ENCODE peak calls at places on chromosome 4, in four cellular contexts. W is NB4, O is right lobe of liver, V is heart left ventricle. B is an unnamed sample.
A peak's percentile ranks its signal among the peaks of the same experiment; 100 is the strongest.

GRCh38 chr4:63349674-63350025 is 1059.6 kb downstream of the TECRL start:
- DNase-seq in V (no peak), W (no peak), O (peak; percentile 47), B (no peak)

GRCh38 chr4:70571772-70572171 is 20.3 kb upstream of the AMBN start:
- DNase-seq in V (no peak), O (no peak), W (no peak), B (no peak)

GRCh38 chr4:7660640-7661039 is 225.9 kb upstream of the PSAPL1 start:
- DNase-seq in V (peak; percentile 19), O (no peak), W (no peak), B (no peak)

GRCh38 chr4:170138580-170139194 is 48.9 kb upstream of the AADAT start:
- DNase-seq in O (peak; percentile 62), V (peak; percentile 66), W (peak; percentile 72), B (peak; percentile 52)

GRCh38 chr4:21697583-21697982 is 251.0 kb downstream of the KCNIP4 start:
- DNase-seq in O (peak; percentile 34), V (no peak), W (no peak), B (no peak)

GRCh38 chr4:67651536-67651935 is 49.4 kb downstream of the UBA6 start:
- DNase-seq in V (no peak), O (no peak), W (no peak), B (no peak)

GRCh38 chr4:139704915-139705485 is 39.4 kb downstream of the MGST2 start:
- DNase-seq in O (no peak), V (no peak), W (peak; percentile 32), B (no peak)

GRCh38 chr4:142353149-142353738 is 492.9 kb downstream of the INPP4B start:
- DNase-seq in O (no peak), V (no peak), W (peak; percentile 42), B (peak; percentile 39)

GRCh38 chr4:158750379-158750778 is 18.4 kb upstream of the FNIP2 start:
- DNase-seq in W (no peak), O (no peak), V (no peak), B (no peak)

GRCh38 chr4:15936495-15936894 is 2.0 kb downstream of the FGFBP1 start:
- DNase-seq in V (no peak), O (no peak), W (no peak), B (no peak)

GRCh38 chr4:65195666-65196065 is 474.6 kb downstream of the EPHA5 start:
- DNase-seq in V (no peak), O (no peak), W (no peak), B (no peak)

GRCh38 chr4:141121101-141121500 is 12.2 kb downstream of the RNF150 start:
- DNase-seq in V (no peak), O (no peak), W (no peak), B (no peak)

GRCh38 chr4:178028481-178028880 is 586.2 kb upstream of the AGA start:
- DNase-seq in V (no peak), W (no peak), O (no peak), B (no peak)

GRCh38 chr4:73648478-73648877 is 28.2 kb upstream of the RASSF6 start:
- DNase-seq in V (no peak), O (no peak), W (no peak), B (no peak)

GRCh38 chr4:132063829-132064228 is 1085.3 kb upstream of the PCDH10 start:
- DNase-seq in V (no peak), O (no peak), W (no peak), B (no peak)

GRCh38 chr4:181443003-181443402 is 800.2 kb upstream of the TENM3 start:
- DNase-seq in O (no peak), W (no peak), V (no peak), B (no peak)

GRCh38 chr4:134070174-134070573 is 131.4 kb downstream of the PABPC4L start:
- DNase-seq in V (no peak), W (no peak), O (no peak), B (no peak)

GRCh38 chr4:73576366-73576765 is 43.9 kb downstream of the RASSF6 start:
- DNase-seq in O (no peak), V (no peak), W (no peak), B (peak; percentile 48)

GRCh38 chr4:150140774-150141400 is 62.6 kb downstream of the DCLK2 start:
- DNase-seq in V (no peak), O (no peak), W (no peak), B (no peak)

GRCh38 chr4:144873591-144873990 is 224.4 kb downstream of the ANAPC10 start:
- DNase-seq in W (no peak), O (no peak), V (no peak), B (no peak)

GRCh38 chr4:175298119-175298518 is 380.0 kb downstream of the ADAM29 start:
- DNase-seq in O (no peak), V (no peak), W (no peak), B (no peak)

GRCh38 chr4:139896242-139896752 is 230.7 kb downstream of the MGST2 start:
- DNase-seq in W (no peak), V (no peak), O (no peak), B (no peak)

GRCh38 chr4:121900132-121900983 is 30.1 kb upstream of the BBS7 start:
- DNase-seq in V (no peak), O (no peak), W (peak; percentile 61), B (peak; percentile 44)

GRCh38 chr4:337143-337931 is at the start of gene ZNF141:
- DNase-seq in O (peak; percentile 97), W (peak; percentile 99), V (peak; percentile 95), B (peak; percentile 99)

GRCh38 chr4:3819210-3819919 is 53.2 kb downstream of the ADRA2C start:
- DNase-seq in O (peak; percentile 22), V (peak; percentile 33), W (no peak), B (no peak)

GRCh38 chr4:127732623-127733199 is 2.5 kb downstream of the SLC25A31 start:
- DNase-seq in V (no peak), W (peak; percentile 46), O (no peak), B (peak; percentile 38)

GRCh38 chr4:141248029-141248428 is 27.3 kb downstream of the ZNF330 start:
- DNase-seq in V (no peak), W (peak; percentile 71), O (no peak), B (peak; percentile 6)

GRCh38 chr4:87120411-87121162 is 99.8 kb downstream of the KLHL8 start:
- DNase-seq in W (no peak), V (peak; percentile 61), O (peak; percentile 82), B (no peak)

GRCh38 chr4:177509346-177509745 is 67.1 kb upstream of the AGA start:
- DNase-seq in V (no peak), O (no peak), W (no peak), B (no peak)

GRCh38 chr4:56760194-56760593 is 61.3 kb downstream of the SPINK2 start:
- DNase-seq in O (no peak), W (no peak), V (no peak), B (no peak)

GRCh38 chr4:7647211-7647931 is 212.6 kb upstream of the PSAPL1 start:
- DNase-seq in O (no peak), V (peak; percentile 33), W (peak; percentile 19), B (no peak)

GRCh38 chr4:2082627-2083026 is 23.5 kb downstream of the NAT8L start:
- DNase-seq in W (no peak), V (no peak), O (no peak), B (no peak)

GRCh38 chr4:184978211-184978610 is 40.1 kb upstream of the HELT start:
- DNase-seq in O (peak; percentile 72), V (no peak), W (no peak), B (no peak)

GRCh38 chr4:81165853-81166430 is 49.1 kb downstream of the PRKG2 start:
- DNase-seq in O (no peak), V (no peak), W (no peak), B (no peak)

GRCh38 chr4:113539408-113539807 is 222.1 kb downstream of the CAMK2D start:
- DNase-seq in O (no peak), W (no peak), V (no peak), B (no peak)

GRCh38 chr4:91037951-91038350 is 910.8 kb downstream of the CCSER1 start:
- DNase-seq in O (no peak), W (no peak), V (no peak), B (no peak)

GRCh38 chr4:79851625-79852304 is 221.3 kb downstream of the ANTXR2 start:
- DNase-seq in V (no peak), W (no peak), O (no peak), B (no peak)

GRCh38 chr4:40164459-40164858 is 32.4 kb upstream of the RHOH start:
- DNase-seq in W (no peak), V (no peak), O (no peak), B (no peak)